ENCODE peak calls at places on chromosomes 1 and 21, in four cellular contexts. N is adrenal gland, D is A549, U is mammary epithelial cell. G is an unnamed sample.

GRCh38 chr1:212666116-212666775 is 33.4 kb downstream of the BATF3 start:
- DNase-seq in N (no peak), D (no peak), U (no peak), G (no peak)

GRCh38 chr1:239833709-239834108 is 258.0 kb upstream of the FMN2 start:
- DNase-seq in N (no peak), D (no peak), U (no peak), G (no peak)

GRCh38 chr1:150233359-150234308 is 2.3 kb downstream of the ANP32E start:
- DNase-seq in N (no peak), D (peak), U (peak), G (no peak)

GRCh38 chr21:28899744-28900143 is 92.9 kb downstream of the LTN1 start:
- DNase-seq in N (no peak), D (peak), U (peak), G (no peak)

GRCh38 chr1:51850420-51851297 is 27.9 kb downstream of the NRDC start:
- DNase-seq in N (peak), D (no peak), U (no peak), G (peak)

GRCh38 chr1:244137725-244138124 is 86.6 kb downstream of the ZBTB18 start:
- DNase-seq in N (no peak), D (no peak), U (no peak), G (no peak)

GRCh38 chr1:232344791-232345399 is 285.0 kb downstream of the SIPA1L2 start:
- DNase-seq in N (no peak), D (no peak), U (peak), G (no peak)

GRCh38 chr21:17783816-17784598 is 35.1 kb downstream of the C21orf91 start:
- DNase-seq in N (no peak), D (no peak), U (no peak), G (no peak)

GRCh38 chr1:186987065-186987464 is 158.3 kb downstream of the PLA2G4A start:
- DNase-seq in N (no peak), D (no peak), U (no peak), G (no peak)

GRCh38 chr1:11850121-11850520 is 2.5 kb upstream of the NPPA start:
- DNase-seq in N (no peak), D (no peak), U (no peak), G (no peak)

GRCh38 chr1:197399691-197400521 is 131.9 kb downstream of the CRB1 start:
- DNase-seq in N (peak), D (peak), U (peak), G (peak)

DNA sequence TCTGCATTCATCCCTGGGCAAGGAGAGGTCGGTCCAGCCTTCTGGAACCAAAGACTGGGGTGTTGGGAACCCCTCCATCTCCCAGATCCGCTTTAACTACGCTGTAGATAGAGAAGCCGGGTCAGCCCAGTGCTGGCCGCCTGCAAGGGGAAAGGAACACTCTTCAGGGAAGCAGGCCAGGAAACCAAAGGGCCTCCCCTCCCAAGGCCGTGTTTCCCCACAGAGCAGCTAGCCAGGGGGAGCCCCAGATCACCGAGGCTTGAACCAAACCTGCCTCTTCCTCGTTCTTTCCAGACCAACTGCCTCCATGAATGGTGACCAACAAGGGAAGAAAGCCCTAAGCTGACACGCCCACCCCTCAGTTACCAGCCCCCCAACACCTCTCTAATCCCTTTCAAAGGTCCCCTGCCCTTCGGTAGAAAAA is 1.2 kb upstream of the CHD5 start:
- DNase-seq in N (peak), D (no peak), U (no peak), G (no peak)
- H3K4me3 ChIP-seq in N (no peak), D (no peak), U (no peak), G (no peak)

GRCh38 chr21:25788677-25789076 is 53.9 kb downstream of the GABPA start:
- DNase-seq in N (no peak), D (no peak), U (no peak), G (no peak)

GRCh38 chr21:25791321-25791720 is 56.5 kb downstream of the GABPA start:
- DNase-seq in N (no peak), D (peak), U (no peak), G (no peak)

DNA sequence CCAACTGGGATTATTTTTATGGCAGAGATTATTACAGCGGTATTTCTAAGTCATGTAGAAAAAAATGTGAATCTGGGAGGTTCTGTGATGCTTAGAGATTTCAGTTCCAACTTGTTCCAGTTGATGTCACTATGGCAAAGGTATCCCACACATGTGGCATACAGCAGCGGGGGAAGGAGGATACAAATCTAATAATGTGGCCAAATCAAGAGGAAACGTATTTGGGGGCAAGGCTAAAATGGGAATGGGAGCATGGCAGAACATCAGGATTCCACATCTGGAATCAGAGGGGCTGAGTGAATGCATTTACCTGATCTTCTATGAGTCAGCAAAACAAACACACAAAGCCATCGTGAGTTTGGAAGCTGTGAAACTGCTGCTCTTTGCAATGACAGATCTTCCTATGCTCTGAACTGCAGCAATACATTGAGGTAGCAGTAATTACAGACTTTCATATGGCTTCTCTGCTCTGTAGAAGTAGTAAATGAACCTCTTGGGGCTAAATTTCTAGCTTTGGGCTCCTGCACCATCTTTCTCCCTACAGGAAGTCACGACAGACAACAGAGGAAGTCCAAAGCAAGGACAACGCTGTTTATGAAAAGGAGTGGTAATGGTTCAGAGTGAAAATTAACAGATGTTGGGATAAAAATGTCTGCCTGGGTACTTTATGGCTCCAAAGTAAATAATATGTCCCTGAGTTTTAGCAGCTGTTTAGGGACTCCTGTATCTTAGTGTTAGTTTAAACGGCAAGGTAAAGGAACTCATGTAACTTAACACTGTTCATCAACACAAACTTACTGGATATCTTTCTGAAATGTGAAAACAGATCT is 55.6 kb downstream of the GABPA start:
- DNase-seq in N (no peak), D (peak), U (peak), G (no peak)
- H3K4me3 ChIP-seq in N (peak), D (peak), U (peak), G (peak)

GRCh38 chr1:86913896-86914634 is at the start of gene SELENOF:
- DNase-seq in N (peak), D (peak), U (peak), G (peak)

GRCh38 chr1:86915737-86916235 is 1.4 kb downstream of the HS2ST1 start:
- DNase-seq in N (no peak), D (no peak), U (peak), G (no peak)

GRCh38 chr1:86914998-86915736 is 732 bp downstream of the HS2ST1 start:
- DNase-seq in N (peak), D (peak), U (peak), G (peak)

GRCh38 chr1:86914635-86914997 is at the start of gene HS2ST1:
- DNase-seq in N (no peak), D (no peak), U (no peak), G (no peak)

DNA sequence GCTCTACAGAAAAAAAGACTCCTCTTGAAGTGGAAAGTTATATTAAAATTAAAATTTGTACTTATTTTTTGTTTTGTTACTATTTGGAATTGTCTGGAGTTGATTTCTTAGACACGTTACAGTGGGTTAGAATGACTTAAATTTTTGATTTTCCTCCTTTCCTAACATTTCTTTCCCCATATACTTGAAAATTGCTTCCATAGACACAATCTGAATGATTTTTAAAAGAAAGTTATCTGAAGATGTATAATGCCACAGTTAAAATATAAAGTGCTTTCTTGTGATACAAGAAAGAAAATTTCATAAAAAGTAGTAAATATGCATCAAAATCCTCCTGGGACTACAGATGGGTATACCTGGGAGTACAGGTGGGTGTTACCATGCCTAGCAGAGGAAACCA is 2.3 kb downstream of the HS2ST1 start:
- DNase-seq in N (no peak), D (no peak), U (no peak), G (no peak)
- H3K4me3 ChIP-seq in N (peak), D (no peak), U (no peak), G (no peak)

GRCh38 chr1:213989740-213990472 is 2.1 kb downstream of the PROX1 start:
- DNase-seq in N (no peak), D (no peak), U (no peak), G (peak)

GRCh38 chr1:213987876-213988638 is at the start of gene PROX1:
- DNase-seq in N (peak), D (peak), U (peak), G (peak)

GRCh38 chr1:213987422-213987875 is 324 bp upstream of the PROX1 start:
- DNase-seq in N (no peak), D (no peak), U (no peak), G (no peak)

GRCh38 chr1:213988639-213989070 is 882 bp downstream of the PROX1 start:
- DNase-seq in N (peak), D (no peak), U (no peak), G (peak)

GRCh38 chr1:213989071-213989739 is 1.4 kb downstream of the PROX1 start:
- DNase-seq in N (peak), D (no peak), U (no peak), G (peak)
- H3K4me3 ChIP-seq in N (peak), D (peak), U (peak), G (peak)

DNA sequence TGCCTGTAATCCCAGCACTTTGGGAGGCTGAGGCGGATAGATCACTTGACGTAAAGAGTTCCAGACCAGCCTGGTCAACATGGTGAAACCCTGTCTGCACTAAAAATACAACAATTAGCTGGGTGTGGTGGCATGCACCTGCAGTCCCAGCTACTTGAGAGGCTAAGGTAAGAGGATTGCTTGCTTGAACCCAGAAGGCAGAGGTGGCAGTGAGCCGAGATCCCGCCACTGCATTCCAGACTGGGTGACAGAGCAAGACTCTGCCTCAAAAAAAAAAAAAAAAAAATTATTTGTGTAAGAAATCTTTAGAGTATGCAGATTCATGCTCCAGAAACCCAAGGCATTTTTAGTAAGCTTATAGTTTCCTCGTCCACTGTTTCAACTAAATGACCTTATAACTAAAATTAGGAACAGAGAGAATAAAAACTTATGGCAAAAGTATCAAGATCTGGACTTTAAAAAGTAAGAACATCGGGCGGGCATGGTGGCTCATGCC is 51.3 kb downstream of the ABL2 start:
- DNase-seq in N (no peak), D (no peak), U (no peak), G (no peak)
- H3K4me3 ChIP-seq in N (no peak), D (no peak), U (no peak), G (no peak)

DNA sequence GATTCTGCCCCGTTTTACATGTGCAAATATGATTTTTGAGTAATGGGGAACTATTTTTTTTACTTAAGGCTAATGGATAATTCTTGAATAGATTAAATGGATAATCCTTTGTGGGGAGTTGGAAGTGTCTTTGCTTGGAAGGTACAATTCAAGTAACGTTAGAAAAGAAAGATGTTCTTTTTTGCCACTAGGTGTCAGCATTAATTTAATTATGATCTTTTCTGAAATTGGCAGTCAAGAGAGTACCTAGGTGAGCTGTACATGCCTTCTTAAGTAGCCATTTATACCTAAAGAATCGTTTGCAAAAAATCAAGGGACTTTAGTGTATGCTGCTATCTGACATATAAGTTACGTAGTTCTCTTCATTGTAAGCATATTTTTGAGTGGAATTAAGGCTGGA is 2.2 kb downstream of the FBXO28 start:
- DNase-seq in N (no peak), D (peak), U (peak), G (no peak)
- H3K4me3 ChIP-seq in N (no peak), D (no peak), U (peak), G (no peak)

GRCh38 chr1:31934706-31935629 is 3.2 kb downstream of the PTP4A2 start:
- DNase-seq in N (no peak), D (peak), U (peak), G (no peak)

GRCh38 chr1:31934251-31934650 is 3.9 kb downstream of the PTP4A2 start:
- DNase-seq in N (no peak), D (no peak), U (no peak), G (no peak)

GRCh38 chr1:31930827-31931226 is 7.3 kb downstream of the PTP4A2 start:
- DNase-seq in N (no peak), D (no peak), U (no peak), G (no peak)

GRCh38 chr1:31932491-31933316 is 5.5 kb downstream of the PTP4A2 start:
- DNase-seq in N (no peak), D (peak), U (peak), G (no peak)

DNA sequence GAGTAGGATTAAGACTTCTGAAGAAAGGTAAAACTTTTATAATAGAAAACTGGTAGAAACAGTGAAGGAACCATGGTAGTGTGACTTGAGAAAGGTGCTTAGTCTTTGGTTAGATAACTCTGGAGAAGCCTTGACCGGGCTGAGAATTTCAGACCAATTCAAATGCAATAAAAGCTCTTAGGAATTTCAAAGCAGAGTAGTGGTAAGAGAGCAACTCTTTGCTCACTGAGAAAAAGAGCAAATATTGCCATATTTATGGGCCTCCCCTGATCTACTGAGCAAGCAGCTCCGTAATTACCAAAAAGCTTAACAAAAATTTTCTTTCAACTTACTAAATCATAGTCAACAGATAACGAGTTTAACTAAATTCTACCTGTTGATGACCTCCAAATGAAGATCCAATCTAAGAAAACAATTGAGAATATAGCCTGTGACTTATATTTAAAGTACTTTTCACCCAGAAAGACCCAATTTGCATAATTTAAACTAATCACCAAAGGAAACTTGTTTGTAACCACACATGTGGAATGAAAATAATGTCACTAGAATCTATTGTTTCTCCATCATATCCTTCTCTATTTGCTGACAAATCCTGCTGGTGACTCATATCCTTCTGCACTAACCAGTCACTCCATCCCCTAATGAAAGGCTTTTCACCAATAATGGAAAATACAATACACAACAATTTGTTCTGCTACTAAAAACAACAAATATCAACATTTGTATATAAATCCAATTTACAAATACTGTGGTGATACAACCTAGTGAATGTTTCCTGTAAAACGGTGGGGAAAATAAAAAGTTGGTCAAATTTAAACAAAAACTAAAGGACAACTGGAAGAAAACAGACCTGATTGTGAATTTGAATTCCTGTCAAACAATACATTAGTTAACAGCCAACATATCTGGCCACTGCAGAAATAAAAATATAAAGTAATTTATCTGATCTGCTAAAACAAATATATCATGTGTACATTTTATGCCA is 6.6 kb downstream of the PTP4A2 start:
- DNase-seq in N (no peak), D (no peak), U (peak), G (no peak)
- H3K4me3 ChIP-seq in N (no peak), D (peak), U (no peak), G (no peak)

DNA sequence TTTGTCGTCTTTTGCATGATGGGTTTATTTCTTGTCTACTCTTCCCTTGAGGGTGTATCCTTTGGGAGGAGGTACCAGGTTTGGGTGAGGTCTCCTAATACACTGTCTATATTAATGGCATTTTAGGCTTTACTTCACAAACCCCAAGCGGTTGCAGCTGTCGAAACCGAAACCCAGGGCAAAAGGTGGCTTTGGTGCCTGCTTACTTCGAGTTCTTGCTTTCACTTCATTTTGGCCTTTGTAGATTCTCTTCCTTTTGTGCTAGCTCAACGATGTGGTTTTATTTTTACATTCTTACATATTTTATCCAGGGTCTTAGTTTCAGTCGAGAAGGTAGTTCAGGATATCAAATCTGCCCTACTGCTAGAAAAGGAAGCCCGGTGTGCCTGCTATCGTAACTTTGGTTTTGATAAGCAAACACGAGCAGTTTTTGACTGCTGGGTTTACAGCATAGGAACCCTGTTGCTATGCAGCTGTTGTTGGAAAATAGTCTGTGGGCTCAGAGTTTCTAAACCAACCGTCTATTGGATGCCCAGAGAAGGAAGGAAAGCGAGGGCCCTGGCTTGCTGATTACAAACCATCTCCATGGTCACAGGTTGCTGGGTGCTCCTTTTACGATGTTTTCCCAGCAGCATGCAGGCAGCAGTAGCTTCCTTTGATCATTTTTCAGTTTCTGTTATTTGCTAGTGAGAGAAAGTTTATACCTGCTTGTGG is 9.8 kb upstream of the TSPAN2 start:
- DNase-seq in N (no peak), D (peak), U (peak), G (peak)
- H3K4me3 ChIP-seq in N (peak), D (no peak), U (no peak), G (no peak)